ENCODE peak calls at places on chromosome 17, in four cellular contexts. P, L, O and Z are unnamed samples.

GRCh38 chr17:337866-338265 is 14.7 kb downstream of the RPH3AL start:
- DNase-seq in O (no peak), P (no peak), L (no peak), Z (no peak)

GRCh38 chr17:9902116-9902515 is 3.0 kb downstream of the RCVRN start:
- DNase-seq in O (no peak), L (peak), P (no peak), Z (no peak)

GRCh38 chr17:73792994-73793393 is 148.7 kb upstream of the SDK2 start:
- DNase-seq in O (no peak), P (no peak), L (no peak), Z (no peak)

GRCh38 chr17:27466376-27466747 is 10.1 kb downstream of the KSR1 start:
- DNase-seq in P (no peak), L (no peak), O (peak), Z (no peak)

GRCh38 chr17:78020717-78021108 is 62.2 kb downstream of the TNRC6C start:
- DNase-seq in O (no peak), P (no peak), L (no peak), Z (no peak)

GRCh38 chr17:8766731-8767130 is 8.4 kb upstream of the SPDYE4 start:
- DNase-seq in O (no peak), P (no peak), L (no peak), Z (no peak)

GRCh38 chr17:18362509-18363020 is 785 bp downstream of the SHMT1 start:
- DNase-seq in L (peak), O (peak), P (peak), Z (no peak)

GRCh38 chr17:76365256-76365903 is 11.7 kb upstream of the PRPSAP1 start:
- DNase-seq in L (no peak), O (no peak), P (no peak), Z (no peak)

GRCh38 chr17:80308672-80309517 is 48.2 kb downstream of the RNF213 start:
- DNase-seq in P (no peak), L (no peak), O (no peak), Z (no peak)

GRCh38 chr17:70314096-70314495 is 144.8 kb downstream of the KCNJ2 start:
- DNase-seq in L (peak), O (no peak), P (no peak), Z (no peak)

GRCh38 chr17:5592382-5592781 is 8.1 kb upstream of the NLRP1 start:
- DNase-seq in O (no peak), P (peak), L (peak), Z (no peak)

GRCh38 chr17:14797021-14797420 is 468.1 kb downstream of the PMP22 start:
- DNase-seq in O (no peak), P (no peak), L (no peak), Z (no peak)

GRCh38 chr17:79785017-79785899 is 7.3 kb downstream of the CBX2 start:
- DNase-seq in L (no peak), P (no peak), O (no peak), Z (no peak)

GRCh38 chr17:9971991-9972390 is 66.9 kb upstream of the RCVRN start:
- DNase-seq in O (no peak), L (no peak), P (no peak), Z (no peak)

GRCh38 chr17:35373984-35374765 is 754 bp upstream of the SLFN11 start:
- DNase-seq in L (no peak), P (peak), O (peak), Z (peak)

GRCh38 chr17:40538019-40538935 is 27.0 kb downstream of the CCR7 start:
- DNase-seq in P (no peak), L (no peak), O (no peak), Z (no peak)

GRCh38 chr17:67208232-67208631 is 36.8 kb downstream of the HELZ start:
- DNase-seq in L (no peak), P (no peak), O (no peak), Z (no peak)

GRCh38 chr17:57459286-57459915 is 203.1 kb downstream of the MSI2 start:
- DNase-seq in L (no peak), O (no peak), P (no peak), Z (no peak)

GRCh38 chr17:66663041-66663494 is 171.8 kb upstream of the CACNG5 start:
- DNase-seq in P (no peak), O (no peak), L (no peak), Z (no peak)

GRCh38 chr17:3647769-3648540 is 11.4 kb downstream of the CTNS start:
- DNase-seq in P (no peak), O (peak), L (no peak), Z (no peak)

GRCh38 chr17:61402978-61403845 is 3.6 kb downstream of the TBX2 start:
- DNase-seq in O (no peak), L (no peak), P (no peak), Z (no peak)

GRCh38 chr17:16918443-16918842 is 53.5 kb downstream of the TNFRSF13B start:
- DNase-seq in P (no peak), O (no peak), L (no peak), Z (no peak)

GRCh38 chr17:80868022-80868609 is 123.5 kb upstream of the CHMP6 start:
- DNase-seq in O (no peak), L (no peak), P (no peak), Z (no peak)

GRCh38 chr17:73663614-73664013 is 19.4 kb upstream of the SDK2 start:
- DNase-seq in L (no peak), P (no peak), O (no peak), Z (no peak)

GRCh38 chr17:15659663-15660062 is 24.4 kb downstream of the TRIM16 start:
- DNase-seq in P (no peak), L (no peak), O (no peak), Z (no peak)

GRCh38 chr17:1906622-1907021 is 76.8 kb downstream of the RPA1 start:
- DNase-seq in P (peak), L (no peak), O (no peak), Z (no peak)

GRCh38 chr17:6279659-6280058 is 155.3 kb downstream of the AIPL1 start:
- DNase-seq in L (no peak), P (no peak), O (peak), Z (no peak)

GRCh38 chr17:43936434-43936833 is 5.8 kb downstream of the PPY start:
- DNase-seq in O (no peak), P (no peak), L (no peak), Z (no peak)

GRCh38 chr17:75694536-75694935 is 26.7 kb upstream of the ITGB4 start:
- DNase-seq in P (no peak), O (no peak), L (no peak), Z (no peak)

GRCh38 chr17:82632461-82632860 is 15.8 kb downstream of the WDR45B start:
- DNase-seq in P (no peak), L (no peak), O (no peak), Z (no peak)

GRCh38 chr17:82687375-82687861 is 11.1 kb downstream of the RAB40B start:
- DNase-seq in L (no peak), P (no peak), O (no peak), Z (no peak)

GRCh38 chr17:57242148-57242547 is 14.2 kb upstream of the MSI2 start:
- DNase-seq in L (no peak), O (no peak), P (no peak), Z (no peak)

GRCh38 chr17:61709567-61709966 is 118.5 kb upstream of the NACA2 start:
- DNase-seq in P (no peak), O (no peak), L (no peak), Z (no peak)

GRCh38 chr17:50272711-50273653 is 1.3 kb upstream of the TMEM92 start:
- DNase-seq in L (no peak), P (peak), O (peak), Z (peak)